ENCODE peak calls at places on chromosomes 12 and 14, in six cellular contexts. F is GM03348; E is activated naive CD4-positive, alpha-beta T cell; Z is NCI-H1092 treated with DMSO at 0.1 percent for 48 hours; I is astrocyte of the spinal cord; G is stimulated activated CD4-positive, alpha-beta T cell treated with anti-CD3 and anti-CD28 coated beads, Interleukin-12 subunit alpha, Interleukin-12 subunit beta, amount 100 ng/mL, for 4 hours. O is an unnamed sample.

GRCh38 chr14:77133718-77134338 is 7.8 kb downstream of the ZDHHC22 start:
- DNase-seq in E (peak), G (peak), F (peak), I (peak), Z (no peak), O (peak)

GRCh38 chr12:115920395-115921183 is 356.9 kb downstream of the MED13L start:
- DNase-seq in E (no peak), F (peak), Z (no peak), G (no peak), I (peak), O (no peak)

GRCh38 chr12:127170271-127171180 is 1096.4 kb upstream of the TMEM132C start:
- DNase-seq in F (peak), I (no peak), G (no peak), E (no peak), Z (no peak), O (no peak)

GRCh38 chr12:116939734-116940133 is 29.0 kb downstream of the FBXW8 start:
- DNase-seq in Z (peak), I (no peak), F (no peak), G (no peak), E (no peak), O (no peak)

GRCh38 chr12:76123301-76124212 is 39.1 kb upstream of the NAP1L1 start:
- DNase-seq in F (peak), G (no peak), E (no peak), Z (no peak), I (peak), O (no peak)

GRCh38 chr14:68981539-68981976 is 2.5 kb upstream of the ACTN1 start:
- DNase-seq in Z (no peak), G (no peak), E (no peak), F (peak), I (peak), O (no peak)

GRCh38 chr12:81591256-81591655 is 167.9 kb downstream of the PPFIA2 start:
- DNase-seq in Z (no peak), E (no peak), F (no peak), I (no peak), G (no peak), O (no peak)

GRCh38 chr14:24692382-24693352 is 58.7 kb upstream of the GZMB start:
- DNase-seq in E (no peak), I (no peak), Z (no peak), G (peak), F (no peak), O (peak)

GRCh38 chr12:128816643-128816920 is 7.2 kb downstream of the SLC15A4 start:
- DNase-seq in F (no peak), I (no peak), E (no peak), G (no peak), Z (no peak), O (no peak)

GRCh38 chr12:66962316-66962715 is 283.4 kb upstream of the GRIP1 start:
- DNase-seq in G (no peak), E (no peak), Z (no peak), F (no peak), I (no peak), O (no peak)

GRCh38 chr12:125882141-125882540 is 816.9 kb downstream of the AACS start:
- DNase-seq in F (no peak), G (no peak), E (no peak), I (peak), Z (no peak), O (no peak)

GRCh38 chr12:59041241-59042121 is 121.2 kb upstream of the LRIG3 start:
- DNase-seq in F (peak), E (no peak), I (peak), Z (no peak), G (no peak), O (no peak)

GRCh38 chr12:93925585-93925984 is 222.8 kb upstream of the PLXNC1 start:
- DNase-seq in I (no peak), G (no peak), E (no peak), F (no peak), Z (no peak), O (no peak)

GRCh38 chr14:90362558-90362896 is 30.8 kb upstream of the NRDE2 start:
- DNase-seq in I (no peak), E (no peak), Z (no peak), F (no peak), G (no peak), O (no peak)

GRCh38 chr12:64392221-64392620 is 1.7 kb upstream of the C12orf56 start:
- DNase-seq in I (peak), G (no peak), Z (no peak), E (no peak), F (peak), O (no peak)

GRCh38 chr12:114508529-114509129 is 102.7 kb upstream of the TBX5 start:
- DNase-seq in F (peak), E (peak), I (peak), G (peak), Z (peak), O (peak)

GRCh38 chr14:39267592-39268112 is 33.9 kb downstream of the MIA2 start:
- DNase-seq in Z (no peak), E (no peak), G (no peak), F (no peak), I (peak), O (no peak)

GRCh38 chr12:13947237-13947945 is 34.0 kb downstream of the GRIN2B start:
- DNase-seq in Z (no peak), I (no peak), E (no peak), F (no peak), G (no peak), O (no peak)

GRCh38 chr14:52661314-52661713 is 34.0 kb downstream of the ERO1A start:
- DNase-seq in G (no peak), Z (no peak), F (no peak), I (no peak), E (no peak), O (no peak)

GRCh38 chr14:68736519-68736918 is 56.3 kb downstream of the ZFP36L1 start:
- DNase-seq in Z (no peak), G (no peak), F (no peak), E (no peak), I (no peak), O (no peak)

GRCh38 chr14:37172024-37172869 is at the start of gene SLC25A21:
- DNase-seq in F (peak), E (no peak), I (peak), Z (peak), G (peak), O (no peak)

GRCh38 chr12:124085419-124085818 is 112.4 kb downstream of the ZNF664 start:
- DNase-seq in E (no peak), Z (no peak), I (no peak), G (no peak), F (no peak), O (no peak)

GRCh38 chr14:101088714-101089113 is 185.2 kb upstream of the RTL1 start:
- DNase-seq in Z (no peak), G (no peak), F (no peak), E (no peak), I (no peak), O (peak)

GRCh38 chr12:26699237-26699636 is 133.8 kb downstream of the ITPR2 start:
- DNase-seq in G (no peak), F (peak), I (no peak), Z (no peak), E (no peak), O (no peak)

GRCh38 chr12:31558521-31558920 is 32.4 kb downstream of the DENND5B start:
- DNase-seq in I (peak), G (no peak), F (peak), Z (no peak), E (no peak), O (no peak)

GRCh38 chr12:88624911-88625310 is 44.6 kb upstream of the KITLG start:
- DNase-seq in Z (no peak), E (no peak), F (peak), G (no peak), I (peak), O (no peak)

GRCh38 chr12:54384591-54385041 is at the start of gene ZNF385A:
- DNase-seq in F (no peak), E (no peak), I (no peak), G (no peak), Z (no peak), O (no peak)

GRCh38 chr12:93144109-93144508 is 215.0 kb upstream of the EEA1 start:
- DNase-seq in Z (no peak), G (no peak), E (no peak), F (no peak), I (no peak), O (no peak)

GRCh38 chr12:51863363-51863920 is 14.9 kb upstream of the FIGNL2 start:
- DNase-seq in E (no peak), G (no peak), I (no peak), F (no peak), Z (no peak), O (no peak)

GRCh38 chr12:96876966-96877365 is 30.1 kb upstream of the NEDD1 start:
- DNase-seq in F (peak), G (no peak), Z (no peak), E (no peak), I (no peak), O (no peak)

GRCh38 chr12:121651381-121651780 is 18.1 kb downstream of the MORN3 start:
- DNase-seq in I (no peak), Z (no peak), E (no peak), F (no peak), G (no peak), O (no peak)

GRCh38 chr14:99734406-99735051 is 50.4 kb downstream of the CYP46A1 start:
- DNase-seq in F (no peak), G (no peak), I (no peak), E (no peak), Z (no peak), O (no peak)

GRCh38 chr12:51323317-51323960 is 535 bp downstream of the BIN2 start:
- DNase-seq in F (no peak), E (peak), Z (no peak), G (peak), I (no peak), O (peak)

GRCh38 chr12:51636581-51636980 is 45.5 kb downstream of the SCN8A start:
- DNase-seq in F (peak), E (no peak), I (no peak), G (no peak), Z (no peak), O (no peak)

O was measured in activated CD4-positive, alpha-beta memory T cell treated with anti-CD3 and anti-CD28 coated beads, Interleukin-2, amount 10 ng/mL, durations not matched to agents 7 days and 5 days.